ENCODE peak calls at places on chromosomes 12 and 14, in ten cellular contexts. One of them, this sample, is unnamed.

GRCh38 chr14:66388516-66388915 is 97.7 kb upstream of the CCDC196 start:
- DNase-seq in NB4: no peak
- DNase-seq in heart left ventricle: no peak
- DNase-seq in gastrocnemius medialis: no peak
- DNase-seq in tibial nerve: no peak
- DNase-seq in GM12865: no peak
- DNase-seq in AG10803: no peak
- DNase-seq in brain microvascular endothelial cell: no peak
- DNase-seq in IMR-90: no peak
- DNase-seq in ascending aorta: no peak
- DNase-seq in this sample: no peak

GRCh38 chr12:102438823-102439205 is 41.5 kb downstream of the IGF1 start:
- DNase-seq in NB4: no peak
- DNase-seq in heart left ventricle: no peak
- DNase-seq in gastrocnemius medialis: no peak
- DNase-seq in tibial nerve: no peak
- DNase-seq in GM12865: no peak
- DNase-seq in AG10803: no peak
- DNase-seq in brain microvascular endothelial cell: no peak
- DNase-seq in IMR-90: no peak
- DNase-seq in ascending aorta: no peak
- DNase-seq in this sample: no peak

GRCh38 chr14:89067293-89067972 is 243.0 kb downstream of the TTC8 start:
- DNase-seq in NB4: no peak
- DNase-seq in heart left ventricle: no peak
- DNase-seq in gastrocnemius medialis: no peak
- DNase-seq in tibial nerve: no peak
- DNase-seq in GM12865: no peak
- DNase-seq in AG10803: no peak
- DNase-seq in brain microvascular endothelial cell: no peak
- DNase-seq in IMR-90: no peak
- DNase-seq in ascending aorta: no peak
- DNase-seq in this sample: no peak

GRCh38 chr12:24268663-24269186 is 319.3 kb upstream of the SOX5 start:
- DNase-seq in NB4: no peak
- DNase-seq in heart left ventricle: no peak
- DNase-seq in gastrocnemius medialis: no peak
- DNase-seq in tibial nerve: no peak
- DNase-seq in GM12865: no peak
- DNase-seq in AG10803: no peak
- DNase-seq in brain microvascular endothelial cell: no peak
- DNase-seq in IMR-90: no peak
- DNase-seq in ascending aorta: no peak
- DNase-seq in this sample: no peak

GRCh38 chr12:4274960-4275868 is 1.7 kb downstream of the CCND2 start:
- DNase-seq in NB4: peak
- DNase-seq in heart left ventricle: no peak
- DNase-seq in gastrocnemius medialis: no peak
- DNase-seq in tibial nerve: no peak
- DNase-seq in GM12865: no peak
- DNase-seq in AG10803: no peak
- DNase-seq in brain microvascular endothelial cell: no peak
- DNase-seq in IMR-90: peak
- DNase-seq in ascending aorta: no peak
- DNase-seq in this sample: peak

GRCh38 chr14:26180221-26180620 is 417.6 kb downstream of the NOVA1 start:
- DNase-seq in NB4: no peak
- DNase-seq in heart left ventricle: no peak
- DNase-seq in gastrocnemius medialis: no peak
- DNase-seq in tibial nerve: no peak
- DNase-seq in GM12865: no peak
- DNase-seq in AG10803: no peak
- DNase-seq in brain microvascular endothelial cell: no peak
- DNase-seq in IMR-90: no peak
- DNase-seq in ascending aorta: no peak
- DNase-seq in this sample: no peak

GRCh38 chr14:54253195-54253947 is 143.4 kb upstream of the CDKN3 start:
- DNase-seq in NB4: no peak
- DNase-seq in heart left ventricle: no peak
- DNase-seq in gastrocnemius medialis: no peak
- DNase-seq in tibial nerve: no peak
- DNase-seq in GM12865: peak
- DNase-seq in AG10803: peak
- DNase-seq in brain microvascular endothelial cell: peak
- DNase-seq in IMR-90: peak
- DNase-seq in ascending aorta: no peak
- DNase-seq in this sample: no peak

GRCh38 chr12:88553941-88554658 is 26.2 kb downstream of the KITLG start:
- DNase-seq in NB4: no peak
- DNase-seq in heart left ventricle: no peak
- DNase-seq in gastrocnemius medialis: no peak
- DNase-seq in tibial nerve: no peak
- DNase-seq in GM12865: no peak
- DNase-seq in AG10803: peak
- DNase-seq in brain microvascular endothelial cell: peak
- DNase-seq in IMR-90: peak
- DNase-seq in ascending aorta: no peak
- DNase-seq in this sample: peak

GRCh38 chr12:89390802-89391673 is 38.7 kb upstream of the DUSP6 start:
- DNase-seq in NB4: peak
- DNase-seq in heart left ventricle: no peak
- DNase-seq in gastrocnemius medialis: no peak
- DNase-seq in tibial nerve: no peak
- DNase-seq in GM12865: no peak
- DNase-seq in AG10803: peak
- DNase-seq in brain microvascular endothelial cell: peak
- DNase-seq in IMR-90: peak
- DNase-seq in ascending aorta: no peak
- DNase-seq in this sample: no peak

GRCh38 chr14:74888164-74889158 is 6.7 kb downstream of the DLST start:
- DNase-seq in NB4: no peak
- DNase-seq in heart left ventricle: no peak
- DNase-seq in gastrocnemius medialis: no peak
- DNase-seq in tibial nerve: no peak
- DNase-seq in GM12865: no peak
- DNase-seq in AG10803: no peak
- DNase-seq in brain microvascular endothelial cell: no peak
- DNase-seq in IMR-90: no peak
- DNase-seq in ascending aorta: no peak
- DNase-seq in this sample: peak

GRCh38 chr12:2231011-2231595 is 178.3 kb downstream of the CACNA1C start:
- DNase-seq in NB4: no peak
- DNase-seq in heart left ventricle: no peak
- DNase-seq in gastrocnemius medialis: no peak
- DNase-seq in tibial nerve: no peak
- DNase-seq in GM12865: no peak
- DNase-seq in AG10803: peak
- DNase-seq in brain microvascular endothelial cell: no peak
- DNase-seq in IMR-90: no peak
- DNase-seq in ascending aorta: no peak
- DNase-seq in this sample: no peak

GRCh38 chr12:46675736-46676135 is 150.1 kb downstream of the SLC38A4 start:
- DNase-seq in NB4: peak
- DNase-seq in heart left ventricle: no peak
- DNase-seq in gastrocnemius medialis: no peak
- DNase-seq in tibial nerve: no peak
- DNase-seq in GM12865: peak
- DNase-seq in AG10803: peak
- DNase-seq in brain microvascular endothelial cell: peak
- DNase-seq in IMR-90: peak
- DNase-seq in ascending aorta: no peak
- DNase-seq in this sample: peak
- TF ChIP-seq CTCF in NB4: peak
- TF ChIP-seq CTCF in heart left ventricle: peak
- TF ChIP-seq CTCF in gastrocnemius medialis: peak
- TF ChIP-seq CTCF in tibial nerve: peak
- TF ChIP-seq CTCF in GM12865: peak
- TF ChIP-seq CTCF in AG10803: peak
- TF ChIP-seq CTCF in brain microvascular endothelial cell: peak
- TF ChIP-seq CTCF in IMR-90: peak
- TF ChIP-seq CTCF in ascending aorta: peak
- TF ChIP-seq CTCF in this sample: peak

GRCh38 chr12:115355301-115355700 is 671.3 kb upstream of the TBX3 start:
- DNase-seq in NB4: no peak
- DNase-seq in heart left ventricle: no peak
- DNase-seq in gastrocnemius medialis: no peak
- DNase-seq in tibial nerve: no peak
- DNase-seq in GM12865: no peak
- DNase-seq in AG10803: no peak
- DNase-seq in brain microvascular endothelial cell: no peak
- DNase-seq in IMR-90: peak
- DNase-seq in ascending aorta: no peak
- DNase-seq in this sample: no peak

GRCh38 chr12:115353467-115353866 is 669.5 kb upstream of the TBX3 start:
- DNase-seq in NB4: no peak
- DNase-seq in heart left ventricle: no peak
- DNase-seq in gastrocnemius medialis: no peak
- DNase-seq in tibial nerve: no peak
- DNase-seq in GM12865: no peak
- DNase-seq in AG10803: no peak
- DNase-seq in brain microvascular endothelial cell: no peak
- DNase-seq in IMR-90: no peak
- DNase-seq in ascending aorta: no peak
- DNase-seq in this sample: no peak

GRCh38 chr12:115354007-115354452 is 670.1 kb upstream of the TBX3 start:
- DNase-seq in NB4: peak
- DNase-seq in heart left ventricle: peak
- DNase-seq in gastrocnemius medialis: peak
- DNase-seq in tibial nerve: peak
- DNase-seq in GM12865: peak
- DNase-seq in AG10803: peak
- DNase-seq in brain microvascular endothelial cell: peak
- DNase-seq in IMR-90: peak
- DNase-seq in ascending aorta: peak
- DNase-seq in this sample: peak

GRCh38 chr12:115351513-115352077 is 667.6 kb upstream of the TBX3 start:
- DNase-seq in NB4: no peak
- DNase-seq in heart left ventricle: no peak
- DNase-seq in gastrocnemius medialis: no peak
- DNase-seq in tibial nerve: no peak
- DNase-seq in GM12865: no peak
- DNase-seq in AG10803: peak
- DNase-seq in brain microvascular endothelial cell: no peak
- DNase-seq in IMR-90: peak
- DNase-seq in ascending aorta: no peak
- DNase-seq in this sample: no peak

GRCh38 chr12:115354476-115354890 is 670.5 kb upstream of the TBX3 start:
- DNase-seq in NB4: no peak
- DNase-seq in heart left ventricle: no peak
- DNase-seq in gastrocnemius medialis: no peak
- DNase-seq in tibial nerve: no peak
- DNase-seq in GM12865: peak
- DNase-seq in AG10803: peak
- DNase-seq in brain microvascular endothelial cell: no peak
- DNase-seq in IMR-90: peak
- DNase-seq in ascending aorta: peak
- DNase-seq in this sample: no peak
- H3K4me3 ChIP-seq in NB4: no peak
- H3K4me3 ChIP-seq in heart left ventricle: no peak
- H3K4me3 ChIP-seq in gastrocnemius medialis: peak
- H3K4me3 ChIP-seq in tibial nerve: peak
- H3K4me3 ChIP-seq in GM12865: peak
- H3K4me3 ChIP-seq in AG10803: peak
- H3K4me3 ChIP-seq in brain microvascular endothelial cell: peak
- H3K4me3 ChIP-seq in IMR-90: peak
- H3K4me3 ChIP-seq in ascending aorta: peak
- H3K4me3 ChIP-seq in this sample: no peak

DNA sequence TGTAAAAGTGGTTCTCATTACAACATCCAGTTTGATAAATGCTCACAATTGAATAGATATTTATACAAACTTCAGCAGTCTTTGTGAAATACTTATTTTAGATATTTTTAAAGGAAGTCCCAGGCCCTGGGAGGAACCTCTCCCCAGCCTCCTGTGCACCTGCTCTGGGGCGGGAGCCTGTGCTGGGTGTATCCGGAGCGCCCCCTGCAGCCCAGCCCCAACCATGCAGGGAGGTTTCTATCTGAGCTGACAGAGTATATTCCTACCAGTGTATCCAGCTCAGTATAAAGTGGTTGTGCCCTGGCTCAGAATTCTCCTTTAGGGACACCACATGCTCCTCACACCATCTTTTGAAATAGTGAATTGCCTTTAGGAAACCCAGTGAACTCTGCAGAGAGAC is 851.8 kb downstream of the TMEM121 start:
- DNase-seq in NB4: peak
- DNase-seq in heart left ventricle: no peak
- DNase-seq in gastrocnemius medialis: no peak
- DNase-seq in tibial nerve: no peak
- DNase-seq in GM12865: no peak
- DNase-seq in AG10803: no peak
- DNase-seq in brain microvascular endothelial cell: no peak
- DNase-seq in IMR-90: no peak
- DNase-seq in ascending aorta: no peak
- DNase-seq in this sample: no peak
- TF ChIP-seq CTCF in NB4: peak
- TF ChIP-seq CTCF in heart left ventricle: no peak
- TF ChIP-seq CTCF in gastrocnemius medialis: no peak
- TF ChIP-seq CTCF in tibial nerve: no peak
- TF ChIP-seq CTCF in GM12865: peak
- TF ChIP-seq CTCF in AG10803: no peak
- TF ChIP-seq CTCF in brain microvascular endothelial cell: no peak
- TF ChIP-seq CTCF in IMR-90: no peak
- TF ChIP-seq CTCF in ascending aorta: no peak
- TF ChIP-seq CTCF in this sample: peak

GRCh38 chr12:107622005-107622404 is 63.6 kb upstream of the PWP1 start:
- DNase-seq in NB4: peak
- DNase-seq in heart left ventricle: no peak
- DNase-seq in gastrocnemius medialis: no peak
- DNase-seq in tibial nerve: no peak
- DNase-seq in GM12865: peak
- DNase-seq in AG10803: peak
- DNase-seq in brain microvascular endothelial cell: peak
- DNase-seq in IMR-90: peak
- DNase-seq in ascending aorta: no peak
- DNase-seq in this sample: no peak

GRCh38 chr12:107618106-107618505 is 67.5 kb upstream of the PWP1 start:
- DNase-seq in NB4: no peak
- DNase-seq in heart left ventricle: no peak
- DNase-seq in gastrocnemius medialis: no peak
- DNase-seq in tibial nerve: no peak
- DNase-seq in GM12865: no peak
- DNase-seq in AG10803: no peak
- DNase-seq in brain microvascular endothelial cell: no peak
- DNase-seq in IMR-90: no peak
- DNase-seq in ascending aorta: no peak
- DNase-seq in this sample: no peak

GRCh38 chr12:107624493-107624892 is 61.1 kb upstream of the PWP1 start:
- DNase-seq in NB4: no peak
- DNase-seq in heart left ventricle: no peak
- DNase-seq in gastrocnemius medialis: no peak
- DNase-seq in tibial nerve: no peak
- DNase-seq in GM12865: no peak
- DNase-seq in AG10803: no peak
- DNase-seq in brain microvascular endothelial cell: no peak
- DNase-seq in IMR-90: no peak
- DNase-seq in ascending aorta: no peak
- DNase-seq in this sample: no peak

GRCh38 chr12:107616941-107617340 is 68.7 kb upstream of the PWP1 start:
- DNase-seq in NB4: no peak
- DNase-seq in heart left ventricle: no peak
- DNase-seq in gastrocnemius medialis: no peak
- DNase-seq in tibial nerve: no peak
- DNase-seq in GM12865: no peak
- DNase-seq in AG10803: no peak
- DNase-seq in brain microvascular endothelial cell: no peak
- DNase-seq in IMR-90: no peak
- DNase-seq in ascending aorta: no peak
- DNase-seq in this sample: no peak

GRCh38 chr12:107619831-107620230 is 65.8 kb upstream of the PWP1 start:
- DNase-seq in NB4: no peak
- DNase-seq in heart left ventricle: no peak
- DNase-seq in gastrocnemius medialis: no peak
- DNase-seq in tibial nerve: no peak
- DNase-seq in GM12865: no peak
- DNase-seq in AG10803: no peak
- DNase-seq in brain microvascular endothelial cell: no peak
- DNase-seq in IMR-90: no peak
- DNase-seq in ascending aorta: no peak
- DNase-seq in this sample: no peak
- H3K4me3 ChIP-seq in NB4: no peak
- H3K4me3 ChIP-seq in heart left ventricle: no peak
- H3K4me3 ChIP-seq in gastrocnemius medialis: no peak
- H3K4me3 ChIP-seq in tibial nerve: no peak
- H3K4me3 ChIP-seq in GM12865: no peak
- H3K4me3 ChIP-seq in AG10803: no peak
- H3K4me3 ChIP-seq in brain microvascular endothelial cell: no peak
- H3K4me3 ChIP-seq in IMR-90: no peak
- H3K4me3 ChIP-seq in ascending aorta: no peak
- H3K4me3 ChIP-seq in this sample: no peak